ENCODE peak calls at places on chromosomes 4 and X, in six cellular contexts. One of them, this sample, is unnamed.

GRCh38 chr4:95095352-95095974 is 337.7 kb downstream of the BMPR1B start:
- DNase-seq in HFF-Myc: no peak
- DNase-seq in lower leg skin: no peak
- DNase-seq in cardiac muscle cell: peak
- DNase-seq in left ventricle myocardium inferior: no peak
- DNase-seq in fibroblast of lung: peak
- DNase-seq in this sample: no peak

GRCh38 chr4:53905935-53906377 is 158.4 kb downstream of the CHIC2 start:
- DNase-seq in lower leg skin: no peak
- DNase-seq in fibroblast of lung: peak
- DNase-seq in HFF-Myc: peak
- DNase-seq in left ventricle myocardium inferior: peak
- DNase-seq in cardiac muscle cell: peak
- DNase-seq in this sample: peak

GRCh38 chr4:22129454-22130075 is 181.0 kb upstream of the KCNIP4 start:
- DNase-seq in cardiac muscle cell: peak
- DNase-seq in fibroblast of lung: peak
- DNase-seq in left ventricle myocardium inferior: no peak
- DNase-seq in lower leg skin: no peak
- DNase-seq in HFF-Myc: peak
- DNase-seq in this sample: peak

GRCh38 chrX:115367455-115367854 is 77.9 kb downstream of the LUZP4 start:
- DNase-seq in left ventricle myocardium inferior: no peak
- DNase-seq in fibroblast of lung: no peak
- DNase-seq in HFF-Myc: no peak
- DNase-seq in cardiac muscle cell: peak
- DNase-seq in lower leg skin: no peak
- DNase-seq in this sample: no peak

GRCh38 chrX:15680401-15680800 is 15.8 kb upstream of the CLTRN start:
- DNase-seq in HFF-Myc: no peak
- DNase-seq in fibroblast of lung: peak
- DNase-seq in lower leg skin: no peak
- DNase-seq in cardiac muscle cell: peak
- DNase-seq in left ventricle myocardium inferior: no peak
- DNase-seq in this sample: no peak

GRCh38 chr4:183908284-183908683 is 3.2 kb downstream of the STOX2 start:
- DNase-seq in left ventricle myocardium inferior: no peak
- DNase-seq in HFF-Myc: no peak
- DNase-seq in cardiac muscle cell: no peak
- DNase-seq in lower leg skin: no peak
- DNase-seq in fibroblast of lung: no peak
- DNase-seq in this sample: no peak

GRCh38 chr4:152100378-152101201 is 339.8 kb upstream of the GATB start:
- DNase-seq in HFF-Myc: no peak
- DNase-seq in fibroblast of lung: no peak
- DNase-seq in left ventricle myocardium inferior: no peak
- DNase-seq in cardiac muscle cell: no peak
- DNase-seq in lower leg skin: peak
- DNase-seq in this sample: no peak

GRCh38 chr4:110197421-110198398 is 705 bp downstream of the ELOVL6 start:
- DNase-seq in cardiac muscle cell: peak
- DNase-seq in fibroblast of lung: peak
- DNase-seq in left ventricle myocardium inferior: peak
- DNase-seq in HFF-Myc: peak
- DNase-seq in lower leg skin: no peak
- DNase-seq in this sample: no peak

GRCh38 chrX:39309018-39309620 is 507.9 kb downstream of the MID1IP1 start:
- DNase-seq in lower leg skin: peak
- DNase-seq in HFF-Myc: peak
- DNase-seq in cardiac muscle cell: peak
- DNase-seq in left ventricle myocardium inferior: no peak
- DNase-seq in fibroblast of lung: peak
- DNase-seq in this sample: no peak

GRCh38 chr4:36624030-36624429 is 342.6 kb downstream of the DTHD1 start:
- DNase-seq in HFF-Myc: no peak
- DNase-seq in cardiac muscle cell: no peak
- DNase-seq in lower leg skin: no peak
- DNase-seq in left ventricle myocardium inferior: no peak
- DNase-seq in fibroblast of lung: no peak
- DNase-seq in this sample: no peak

GRCh38 chr4:109631709-109632108 is 71.5 kb downstream of the CASP6 start:
- DNase-seq in lower leg skin: no peak
- DNase-seq in fibroblast of lung: peak
- DNase-seq in cardiac muscle cell: peak
- DNase-seq in left ventricle myocardium inferior: no peak
- DNase-seq in HFF-Myc: no peak
- DNase-seq in this sample: no peak

GRCh38 chrX:69229436-69229835 is 64.2 kb upstream of the PJA1 start:
- DNase-seq in HFF-Myc: no peak
- DNase-seq in left ventricle myocardium inferior: no peak
- DNase-seq in fibroblast of lung: no peak
- DNase-seq in cardiac muscle cell: peak
- DNase-seq in lower leg skin: peak
- DNase-seq in this sample: no peak

GRCh38 chrX:96994088-96994487 is 110.4 kb downstream of the RPA4 start:
- DNase-seq in fibroblast of lung: no peak
- DNase-seq in lower leg skin: no peak
- DNase-seq in cardiac muscle cell: no peak
- DNase-seq in HFF-Myc: no peak
- DNase-seq in left ventricle myocardium inferior: no peak
- DNase-seq in this sample: no peak

GRCh38 chr4:3145251-3145908 is 70.9 kb downstream of the HTT start:
- DNase-seq in left ventricle myocardium inferior: no peak
- DNase-seq in HFF-Myc: no peak
- DNase-seq in lower leg skin: no peak
- DNase-seq in cardiac muscle cell: peak
- DNase-seq in fibroblast of lung: peak
- DNase-seq in this sample: no peak
- TF ChIP-seq CTCF in left ventricle myocardium inferior: peak
- TF ChIP-seq CTCF in HFF-Myc: no peak
- TF ChIP-seq CTCF in lower leg skin: no peak
- TF ChIP-seq CTCF in cardiac muscle cell: no peak
- TF ChIP-seq CTCF in fibroblast of lung: peak
- TF ChIP-seq CTCF in this sample: peak

DNA sequence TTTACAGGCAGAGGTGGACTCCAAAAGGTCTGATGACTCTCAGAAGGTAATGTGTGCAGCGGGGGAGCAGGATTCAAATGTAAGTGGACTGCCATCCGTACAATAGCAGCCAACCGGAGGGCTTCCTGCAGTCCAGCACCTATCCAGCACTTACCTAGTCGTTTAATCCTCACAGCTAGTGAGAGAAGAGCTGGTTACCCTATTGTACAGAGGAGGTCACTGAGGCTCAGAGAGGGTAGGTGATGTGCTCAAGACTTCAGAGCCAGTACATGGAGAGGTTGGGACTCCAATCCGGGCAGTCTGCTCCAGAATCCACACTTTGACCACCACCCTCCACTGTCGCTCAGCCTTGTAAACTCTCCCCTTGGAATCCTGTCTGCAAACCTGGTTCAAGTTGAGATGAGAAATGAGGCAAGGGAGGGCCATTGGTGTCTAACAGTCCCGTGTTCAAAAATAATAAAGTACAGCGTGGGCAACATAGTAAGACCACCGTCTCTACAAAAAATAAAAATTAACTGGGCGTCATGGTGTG is 22.5 kb upstream of the JAKMIP1 start:
- DNase-seq in lower leg skin: peak
- DNase-seq in cardiac muscle cell: peak
- DNase-seq in fibroblast of lung: no peak
- DNase-seq in left ventricle myocardium inferior: no peak
- DNase-seq in HFF-Myc: no peak
- DNase-seq in this sample: no peak
- H3K4me3 ChIP-seq in lower leg skin: no peak
- H3K4me3 ChIP-seq in cardiac muscle cell: no peak
- H3K4me3 ChIP-seq in fibroblast of lung: no peak
- H3K4me3 ChIP-seq in left ventricle myocardium inferior: no peak
- H3K4me3 ChIP-seq in HFF-Myc: no peak
- H3K4me3 ChIP-seq in this sample: no peak

DNA sequence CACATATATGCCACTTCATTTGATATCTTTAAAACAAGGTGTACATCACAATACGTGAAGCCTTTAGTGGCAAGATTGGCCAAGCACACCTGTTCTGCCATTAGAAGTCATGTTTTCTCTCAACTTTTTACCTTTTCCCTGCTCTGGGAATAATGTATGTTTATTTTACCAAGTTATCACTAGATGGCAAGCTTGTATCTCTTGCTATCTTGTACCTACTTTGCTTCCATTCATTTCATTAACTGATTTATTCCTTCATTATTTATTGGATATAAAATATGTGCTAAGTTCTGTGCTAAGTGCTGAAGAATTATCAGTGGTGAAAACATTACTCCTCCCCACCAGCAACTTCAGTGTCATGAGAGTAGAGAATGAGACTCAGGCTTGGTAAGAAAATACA is 245.5 kb downstream of the ANK2 start:
- DNase-seq in cardiac muscle cell: no peak
- DNase-seq in left ventricle myocardium inferior: no peak
- DNase-seq in HFF-Myc: no peak
- DNase-seq in fibroblast of lung: no peak
- DNase-seq in lower leg skin: no peak
- DNase-seq in this sample: no peak
- TF ChIP-seq CTCF in cardiac muscle cell: no peak
- TF ChIP-seq CTCF in left ventricle myocardium inferior: no peak
- TF ChIP-seq CTCF in HFF-Myc: no peak
- TF ChIP-seq CTCF in fibroblast of lung: no peak
- TF ChIP-seq CTCF in lower leg skin: no peak
- TF ChIP-seq CTCF in this sample: peak

GRCh38 chrX:105543271-105543670 is 279.1 kb upstream of the NRK start:
- DNase-seq in HFF-Myc: no peak
- DNase-seq in left ventricle myocardium inferior: no peak
- DNase-seq in cardiac muscle cell: no peak
- DNase-seq in fibroblast of lung: no peak
- DNase-seq in lower leg skin: no peak
- DNase-seq in this sample: no peak
- H3K4me3 ChIP-seq in HFF-Myc: no peak
- H3K4me3 ChIP-seq in left ventricle myocardium inferior: no peak
- H3K4me3 ChIP-seq in cardiac muscle cell: no peak
- H3K4me3 ChIP-seq in fibroblast of lung: no peak
- H3K4me3 ChIP-seq in lower leg skin: no peak
- H3K4me3 ChIP-seq in this sample: no peak

GRCh38 chrX:24145340-24146186 is 4.0 kb upstream of the ZFX start:
- DNase-seq in HFF-Myc: no peak
- DNase-seq in lower leg skin: no peak
- DNase-seq in fibroblast of lung: peak
- DNase-seq in cardiac muscle cell: no peak
- DNase-seq in left ventricle myocardium inferior: no peak
- DNase-seq in this sample: no peak
- TF ChIP-seq CTCF in HFF-Myc: no peak
- TF ChIP-seq CTCF in lower leg skin: no peak
- TF ChIP-seq CTCF in fibroblast of lung: no peak
- TF ChIP-seq CTCF in cardiac muscle cell: peak
- TF ChIP-seq CTCF in left ventricle myocardium inferior: no peak
- TF ChIP-seq CTCF in this sample: no peak

GRCh38 chr4:52015366-52015765 is 4.8 kb downstream of the LRRC66 start:
- DNase-seq in cardiac muscle cell: peak
- DNase-seq in lower leg skin: no peak
- DNase-seq in fibroblast of lung: peak
- DNase-seq in left ventricle myocardium inferior: no peak
- DNase-seq in HFF-Myc: peak
- DNase-seq in this sample: no peak

GRCh38 chr4:52014903-52015302 is 5.3 kb downstream of the LRRC66 start:
- DNase-seq in left ventricle myocardium inferior: no peak
- DNase-seq in cardiac muscle cell: no peak
- DNase-seq in lower leg skin: no peak
- DNase-seq in HFF-Myc: no peak
- DNase-seq in fibroblast of lung: no peak
- DNase-seq in this sample: no peak

GRCh38 chr4:52017809-52018208 is 2.4 kb downstream of the LRRC66 start:
- DNase-seq in fibroblast of lung: no peak
- DNase-seq in HFF-Myc: no peak
- DNase-seq in left ventricle myocardium inferior: no peak
- DNase-seq in cardiac muscle cell: no peak
- DNase-seq in lower leg skin: no peak
- DNase-seq in this sample: no peak

GRCh38 chr4:52016985-52017384 is 3.2 kb downstream of the LRRC66 start:
- DNase-seq in cardiac muscle cell: no peak
- DNase-seq in HFF-Myc: no peak
- DNase-seq in lower leg skin: no peak
- DNase-seq in fibroblast of lung: no peak
- DNase-seq in left ventricle myocardium inferior: no peak
- DNase-seq in this sample: no peak

DNA sequence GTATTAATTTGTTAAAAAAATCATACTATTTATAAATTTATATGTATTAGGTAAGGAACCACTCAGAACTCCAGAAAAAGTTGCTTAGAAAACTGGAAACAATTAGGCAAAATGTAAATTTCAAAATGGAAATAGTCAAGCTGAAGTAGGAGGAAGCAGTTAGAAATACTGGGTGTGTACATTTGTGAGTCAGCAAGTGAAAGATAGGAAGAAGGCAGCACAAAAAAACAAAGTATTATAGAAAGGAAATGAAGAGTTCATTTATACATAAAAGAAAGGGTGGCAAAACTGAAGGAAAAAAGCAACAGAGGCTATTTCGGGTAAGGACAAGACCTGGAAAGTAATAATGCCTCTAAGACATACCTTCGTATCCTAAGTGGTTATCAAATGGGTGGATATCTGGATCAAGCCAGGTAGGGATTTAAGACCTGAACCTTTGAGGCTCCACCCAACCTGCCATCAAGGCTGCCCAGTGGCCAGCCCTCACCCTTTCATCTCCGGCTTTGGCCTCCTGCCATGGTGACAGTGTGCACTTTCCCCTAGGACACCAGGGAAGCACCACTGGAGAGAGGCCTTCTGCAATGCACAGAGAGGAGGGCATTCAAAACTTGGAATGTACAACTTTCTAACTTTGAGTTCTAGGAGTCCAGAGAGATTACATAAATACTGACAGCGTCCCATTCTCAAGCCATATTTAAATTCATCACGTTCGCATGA is at the start of gene LRRC66:
- DNase-seq in left ventricle myocardium inferior: no peak
- DNase-seq in cardiac muscle cell: no peak
- DNase-seq in HFF-Myc: no peak
- DNase-seq in lower leg skin: no peak
- DNase-seq in fibroblast of lung: peak
- DNase-seq in this sample: no peak
- H3K4me3 ChIP-seq in left ventricle myocardium inferior: no peak
- H3K4me3 ChIP-seq in cardiac muscle cell: no peak
- H3K4me3 ChIP-seq in HFF-Myc: no peak
- H3K4me3 ChIP-seq in lower leg skin: no peak
- H3K4me3 ChIP-seq in fibroblast of lung: no peak
- H3K4me3 ChIP-seq in this sample: no peak

GRCh38 chrX:131704136-131704695 is 160.3 kb downstream of the OR13H1 start:
- DNase-seq in fibroblast of lung: no peak
- DNase-seq in cardiac muscle cell: no peak
- DNase-seq in left ventricle myocardium inferior: no peak
- DNase-seq in HFF-Myc: no peak
- DNase-seq in lower leg skin: peak
- DNase-seq in this sample: peak
- TF ChIP-seq CTCF in fibroblast of lung: no peak
- TF ChIP-seq CTCF in cardiac muscle cell: no peak
- TF ChIP-seq CTCF in left ventricle myocardium inferior: no peak
- TF ChIP-seq CTCF in HFF-Myc: no peak
- TF ChIP-seq CTCF in lower leg skin: no peak
- TF ChIP-seq CTCF in this sample: peak